ENCODE peak calls at places on chromosomes 11 and 22, in nine cellular contexts. O is H54; H is NCI-H748 treated with DMSO at 0.1 percent for 48 hours; L is CD8-positive, alpha-beta memory T cell; V is HuH-7; C is midbrain; F is stimulated activated CD4-positive, alpha-beta T cell treated with anti-CD3 and anti-CD28 coated beads, Interleukin-1b, Interleukin-23, amount 100 ng/mL, for 4 hours; P is Peyer's patch; S is tibial nerve. X is an unnamed sample.

GRCh38 chr11:76770642-76771445 is 12.3 kb upstream of the TSKU start:
- DNase-seq in L (no peak), C (no peak), O (peak; percentile 63), F (no peak), V (no peak), H (no peak), P (peak; percentile 65), S (peak; percentile 85), X (peak; percentile 85)

GRCh38 chr11:117704416-117705150 is 92.4 kb downstream of the DSCAML1 start:
- DNase-seq in H (no peak), C (no peak), P (no peak), F (no peak), S (no peak), L (no peak), O (no peak), V (no peak), X (no peak)

GRCh38 chr11:43697679-43698078 is 17.1 kb downstream of the HSD17B12 start:
- DNase-seq in C (no peak), P (no peak), S (no peak), H (no peak), O (no peak), F (no peak), L (no peak), V (no peak), X (no peak)

GRCh38 chr22:20141186-20142077 is 9.4 kb downstream of the CCDC188 start:
- DNase-seq in O (no peak), F (no peak), L (no peak), H (no peak), P (no peak), C (no peak), S (no peak), V (no peak), X (no peak)

GRCh38 chr11:125623064-125623463 is 1.9 kb upstream of the CHEK1 start:
- DNase-seq in O (no peak), H (no peak), P (no peak), V (no peak), S (no peak), C (no peak), L (no peak), F (no peak), X (no peak)

GRCh38 chr11:69905611-69906452 is 86.6 kb upstream of the FGF3 start:
- DNase-seq in F (no peak), P (peak; percentile 72), V (no peak), L (no peak), H (no peak), O (no peak), C (no peak), S (no peak), X (no peak)

GRCh38 chr11:119293461-119293860 is 23.5 kb downstream of the MCAM start:
- DNase-seq in O (no peak), F (no peak), V (no peak), H (no peak), S (no peak), P (no peak), L (no peak), C (no peak), X (no peak)

GRCh38 chr22:23184764-23185113 is 4.4 kb downstream of the BCR start:
- DNase-seq in C (no peak), H (no peak), F (no peak), S (no peak), V (no peak), L (no peak), P (no peak), O (no peak), X (no peak)

GRCh38 chr22:23581252-23581634 is 1.2 kb upstream of the IGLL1 start:
- DNase-seq in S (no peak), O (no peak), V (no peak), H (no peak), P (no peak), F (no peak), C (no peak), L (no peak), X (no peak)

GRCh38 chr22:46907578-46908215 is 145.2 kb downstream of the TBC1D22A start:
- DNase-seq in H (no peak), F (no peak), O (no peak), S (no peak), V (no peak), P (no peak), C (no peak), L (no peak), X (no peak)

GRCh38 chr22:23207786-23208325 is 27.5 kb downstream of the BCR start:
- DNase-seq in S (no peak), V (no peak), C (no peak), P (no peak), F (no peak), H (peak; percentile 12), O (no peak), L (no peak), X (no peak)

GRCh38 chr11:35144103-35144741 is 5.3 kb downstream of the CD44 start:
- DNase-seq in F (no peak), O (no peak), P (peak; percentile 50), H (no peak), S (no peak), C (no peak), V (no peak), L (peak; percentile 28), X (no peak)

GRCh38 chr11:59173964-59174663 is 2.2 kb downstream of the DTX4 start:
- DNase-seq in L (no peak), S (no peak), H (no peak), C (no peak), V (peak; percentile 66), P (peak; percentile 84), O (no peak), F (no peak), X (no peak)

GRCh38 chr22:32587449-32587848 is 112.8 kb downstream of the FBXO7 start:
- DNase-seq in S (peak; percentile 69), V (no peak), P (no peak), C (no peak), F (no peak), L (no peak), H (no peak), O (no peak), X (peak; percentile 26)

GRCh38 chr11:23554002-23554401 is 693.7 kb upstream of the CCDC179 start:
- DNase-seq in H (no peak), C (no peak), O (no peak), F (no peak), L (no peak), P (no peak), S (no peak), V (no peak), X (no peak)

GRCh38 chr11:60798631-60799030 is 13.5 kb downstream of the MS4A10 start:
- DNase-seq in O (no peak), P (peak; percentile 42), L (no peak), C (no peak), F (no peak), H (no peak), S (no peak), V (no peak), X (no peak)

GRCh38 chr22:20242393-20243175 is 25.5 kb downstream of the RTN4R start:
- DNase-seq in H (no peak), V (no peak), C (no peak), P (no peak), S (no peak), O (no peak), L (peak; percentile 23), F (no peak), X (no peak)

GRCh38 chr22:20509344-20510047 is 2.1 kb downstream of the MED15 start:
- DNase-seq in O (no peak), S (peak; percentile 79), V (peak; percentile 27), L (peak; percentile 38), H (no peak), P (peak; percentile 61), C (peak; percentile 61), F (peak; percentile 49), X (peak; percentile 48)

X was measured in A549.